ENCODE peak calls at places on chromosomes 2 and 18, in seven cellular contexts. C is progenitor cell of endocrine pancreas, P is tibial artery, L is PC-9, H is fibroblast of mammary gland, M is GM13976, Y is coronary artery. W is an unnamed sample.

GRCh38 chr2:80132284-80132683 is 172.3 kb downstream of the LRRTM1 start:
- DNase-seq in C (no peak), P (no peak), L (no peak), H (no peak), M (no peak), Y (no peak), W (no peak)

GRCh38 chr18:3889803-3890202 is 439.8 kb downstream of the TGIF1 start:
- DNase-seq in C (no peak), P (no peak), L (no peak), H (peak; percentile 88), M (no peak), Y (no peak), W (no peak)

GRCh38 chr2:197711576-197711975 is 6.4 kb downstream of the MARS2 start:
- DNase-seq in C (no peak), P (no peak), L (no peak), H (peak; percentile 69), M (no peak), Y (no peak), W (no peak)

GRCh38 chr2:141068053-141068682 is 1062.6 kb downstream of the LRP1B start:
- DNase-seq in C (no peak), P (no peak), L (no peak), H (no peak), M (no peak), Y (no peak), W (no peak)

GRCh38 chr18:62730926-62731325 is 15.6 kb downstream of the PHLPP1 start:
- DNase-seq in C (no peak), P (no peak), L (no peak), H (no peak), M (no peak), Y (no peak), W (no peak)

GRCh38 chr2:173138962-173139361 is 63.3 kb downstream of the MAP3K20 start:
- DNase-seq in C (no peak), P (no peak), L (no peak), H (no peak), M (no peak), Y (no peak), W (no peak)

GRCh38 chr2:161947394-161947793 is 126.6 kb downstream of the DPP4 start:
- DNase-seq in C (no peak), P (no peak), L (no peak), H (peak; percentile 3), M (no peak), Y (no peak), W (no peak)

GRCh38 chr18:9562584-9562983 is 51.8 kb downstream of the PPP4R1 start:
- DNase-seq in C (no peak), P (no peak), L (no peak), H (no peak), M (no peak), Y (no peak), W (no peak)

GRCh38 chr2:70646429-70646828 is 92.8 kb upstream of the TGFA start:
- DNase-seq in C (no peak), P (no peak), L (no peak), H (no peak), M (no peak), Y (no peak), W (no peak)

GRCh38 chr2:201132518-201132917 is 16.6 kb downstream of the CFLAR start:
- DNase-seq in C (no peak), P (no peak), L (no peak), H (no peak), M (no peak), Y (no peak), W (no peak)

GRCh38 chr2:104849618-104850097 is 4.3 kb upstream of the POU3F3 start:
- DNase-seq in C (no peak), P (no peak), L (peak; percentile 19), H (peak; percentile 68), M (no peak), Y (no peak), W (peak; percentile 84)

GRCh38 chr2:38248707-38249106 is 128.4 kb downstream of the ATL2 start:
- DNase-seq in C (no peak), P (no peak), L (no peak), H (no peak), M (no peak), Y (no peak), W (no peak)

GRCh38 chr2:137255990-137256389 is 490.6 kb downstream of the THSD7B start:
- DNase-seq in C (no peak), P (no peak), L (no peak), H (peak; percentile 46), M (no peak), Y (no peak), W (no peak)

GRCh38 chr18:74316257-74317180 is 880 bp downstream of the C18orf63 start:
- DNase-seq in C (no peak), P (no peak), L (peak; percentile 60), H (peak; percentile 52), M (no peak), Y (no peak), W (no peak)

GRCh38 chr2:204791230-204791629 is 246.0 kb downstream of the PARD3B start:
- DNase-seq in C (no peak), P (no peak), L (no peak), H (no peak), M (no peak), Y (no peak), W (no peak)

GRCh38 chr18:5628512-5629255 is 84.9 kb upstream of the EPB41L3 start:
- DNase-seq in C (peak; percentile 34), P (peak; percentile 71), L (no peak), H (peak; percentile 43), M (peak; percentile 64), Y (no peak), W (peak; percentile 62)

GRCh38 chr2:197179744-197180498 is 130.7 kb downstream of the ANKRD44 start:
- DNase-seq in C (no peak), P (no peak), L (no peak), H (peak; percentile 91), M (no peak), Y (peak; percentile 82), W (no peak)

GRCh38 chr2:200380833-200381542 is 74.5 kb downstream of the SPATS2L start:
- DNase-seq in C (no peak), P (no peak), L (no peak), H (peak; percentile 58), M (no peak), Y (no peak), W (no peak)

GRCh38 chr2:205685314-205686230 is 3.3 kb downstream of the NRP2 start:
- DNase-seq in C (peak; percentile 28), P (no peak), L (peak; percentile 57), H (peak; percentile 53), M (peak; percentile 37), Y (peak; percentile 82), W (peak; percentile 58)

GRCh38 chr2:11343344-11343625 is 1.2 kb downstream of the ROCK2 start:
- DNase-seq in C (no peak), P (no peak), L (no peak), H (no peak), M (no peak), Y (no peak), W (no peak)

GRCh38 chr2:227780981-227781630 is 32.5 kb upstream of the CCL20 start:
- DNase-seq in C (no peak), P (no peak), L (peak; percentile 7), H (no peak), M (no peak), Y (no peak), W (no peak)

GRCh38 chr2:21067125-21067524 is 23.3 kb upstream of the APOB start:
- DNase-seq in C (no peak), P (no peak), L (no peak), H (no peak), M (no peak), Y (no peak), W (no peak)

GRCh38 chr2:21072477-21073242 is 28.8 kb upstream of the APOB start:
- DNase-seq in C (no peak), P (no peak), L (no peak), H (no peak), M (no peak), Y (no peak), W (no peak)

GRCh38 chr2:21067863-21068537 is 24.1 kb upstream of the APOB start:
- DNase-seq in C (no peak), P (no peak), L (no peak), H (no peak), M (no peak), Y (no peak), W (no peak)

GRCh38 chr2:21070322-21071257 is 26.7 kb upstream of the APOB start:
- DNase-seq in C (no peak), P (no peak), L (no peak), H (no peak), M (no peak), Y (no peak), W (no peak)

GRCh38 chr2:21069746-21070145 is 25.9 kb upstream of the APOB start:
- DNase-seq in C (no peak), P (no peak), L (no peak), H (no peak), M (no peak), Y (no peak), W (no peak)
- TF ChIP-seq CTCF in C (no peak), P (no peak), L (no peak), H (no peak), M (no peak), Y (no peak), W (no peak)

DNA sequence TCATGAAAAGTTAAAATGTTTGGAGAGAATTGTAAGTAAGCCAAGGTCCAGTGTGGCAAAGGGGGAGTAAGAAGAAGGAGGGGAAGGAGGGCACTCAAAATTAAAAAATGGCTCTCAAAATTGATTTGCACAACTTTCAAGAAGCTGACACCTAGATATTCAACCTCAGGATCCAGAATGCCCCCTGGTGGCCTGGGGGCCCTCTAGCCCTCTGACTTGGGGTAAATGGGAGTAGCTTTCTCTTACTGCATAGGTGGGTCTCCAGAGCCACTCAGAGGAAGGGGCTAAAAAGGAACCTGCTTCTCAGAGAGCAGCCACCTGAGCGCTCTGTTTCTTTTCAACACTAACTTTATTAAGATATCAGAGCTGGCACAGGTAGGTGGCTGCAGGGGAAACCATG is 968.5 kb downstream of the BCL11A start:
- DNase-seq in C (no peak), P (no peak), L (peak; percentile 6), H (no peak), M (no peak), Y (no peak), W (no peak)
- TF ChIP-seq CTCF in C (peak; percentile 47), P (no peak), L (peak; percentile 28), H (no peak), M (no peak), Y (no peak), W (no peak)

GRCh38 chr18:47775961-47776360 is 154.5 kb downstream of the SMAD2 start:
- DNase-seq in C (no peak), P (no peak), L (no peak), H (peak; percentile 8), M (no peak), Y (no peak), W (no peak)
- TF ChIP-seq CTCF in C (no peak), P (no peak), L (peak; percentile 40), H (no peak), M (peak; percentile 13), Y (no peak), W (no peak)

GRCh38 chr2:222292113-222292737 is 6.6 kb downstream of the PAX3 start:
- DNase-seq in C (no peak), P (no peak), L (no peak), H (no peak), M (no peak), Y (no peak), W (no peak)

GRCh38 chr2:222289280-222290250 is 9.2 kb downstream of the PAX3 start:
- DNase-seq in C (no peak), P (no peak), L (no peak), H (no peak), M (no peak), Y (no peak), W (no peak)

GRCh38 chr2:222291485-222291841 is 7.3 kb downstream of the PAX3 start:
- DNase-seq in C (no peak), P (no peak), L (no peak), H (no peak), M (no peak), Y (no peak), W (no peak)

GRCh38 chr2:222290371-222290690 is 8.5 kb downstream of the PAX3 start:
- DNase-seq in C (no peak), P (no peak), L (no peak), H (no peak), M (no peak), Y (no peak), W (no peak)

GRCh38 chr2:222290691-222291484 is 7.9 kb downstream of the PAX3 start:
- DNase-seq in C (no peak), P (no peak), L (no peak), H (peak; percentile 47), M (no peak), Y (no peak), W (no peak)
- TF ChIP-seq CTCF in C (no peak), P (no peak), L (no peak), H (no peak), M (no peak), Y (no peak), W (no peak)